ENCODE peak calls at places on chromosome X, in six cellular contexts. U is K562, N is A549, S is Panc1, O is HL-60, L is HepG2. D is an unnamed sample.

GRCh38 chrX:69019073-69019890 is 146.0 kb downstream of the PJA1 start:
- DNase-seq in U (no peak), N (no peak), S (no peak), O (no peak), L (no peak), D (no peak)

GRCh38 chrX:70033348-70033747 is 16.4 kb downstream of the AWAT2 start:
- DNase-seq in U (peak), N (peak), S (no peak), O (peak), L (peak), D (peak)

GRCh38 chrX:51420610-51421009 is 75.8 kb downstream of the NUDT11 start:
- DNase-seq in U (peak), N (peak), S (peak), O (peak), L (peak), D (peak)

GRCh38 chrX:3549442-3549875 is 164.0 kb downstream of the PRKX start:
- DNase-seq in U (no peak), N (peak), S (no peak), O (no peak), L (no peak), D (peak)

GRCh38 chrX:39758791-39759525 is 338.8 kb downstream of the BCOR start:
- DNase-seq in U (no peak), N (no peak), S (no peak), O (no peak), L (no peak), D (no peak)

GRCh38 chrX:102345916-102346315 is 93.9 kb downstream of the NXF2B start:
- DNase-seq in U (peak), N (peak), S (peak), O (peak), L (peak), D (peak)

GRCh38 chrX:154051210-154051810 is 31.6 kb upstream of the IRAK1 start:
- DNase-seq in U (peak), N (peak), S (peak), O (peak), L (peak), D (peak)

GRCh38 chrX:118862086-118862485 is 38.5 kb downstream of the ZCCHC12 start:
- DNase-seq in U (no peak), N (no peak), S (no peak), O (no peak), L (no peak), D (no peak)

GRCh38 chrX:134721766-134722532 is 63.7 kb upstream of the PLAC1 start:
- DNase-seq in U (no peak), N (no peak), S (no peak), O (no peak), L (no peak), D (no peak)

GRCh38 chrX:48910926-48911406 is 480 bp downstream of the SLC35A2 start:
- DNase-seq in U (peak), N (no peak), S (no peak), O (peak), L (no peak), D (no peak)

GRCh38 chrX:3576886-3577516 is 136.4 kb downstream of the PRKX start:
- DNase-seq in U (no peak), N (no peak), S (no peak), O (no peak), L (no peak), D (no peak)

GRCh38 chrX:148905376-148905775 is 405.0 kb downstream of the AFF2 start:
- DNase-seq in U (no peak), N (no peak), S (no peak), O (no peak), L (no peak), D (no peak)

GRCh38 chrX:133981908-133982307 is 3.5 kb downstream of the GPC3 start:
- DNase-seq in U (no peak), N (no peak), S (no peak), O (no peak), L (no peak), D (no peak)

GRCh38 chrX:121365572-121366161 is 318.3 kb downstream of the GLUD2 start:
- DNase-seq in U (no peak), N (no peak), S (no peak), O (no peak), L (no peak), D (no peak)

GRCh38 chrX:28099166-28099565 is 117.9 kb upstream of the DCAF8L1 start:
- DNase-seq in U (no peak), N (no peak), S (no peak), O (no peak), L (no peak), D (no peak)
- TF ChIP-seq REST in U (no peak), N (no peak), S (no peak), O (no peak), L (no peak), D (no peak)

GRCh38 chrX:136128743-136129142 is 18.6 kb upstream of the FHL1 start:
- DNase-seq in U (no peak), N (no peak), S (no peak), O (no peak), L (no peak), D (no peak)
- TF ChIP-seq REST in U (no peak), N (no peak), S (no peak), O (no peak), L (no peak), D (no peak)

GRCh38 chrX:110082156-110082555 is 79.2 kb downstream of the TMEM164 start:
- DNase-seq in U (no peak), N (peak), S (no peak), O (no peak), L (no peak), D (no peak)
- TF ChIP-seq REST in U (no peak), N (no peak), S (no peak), O (no peak), L (no peak), D (no peak)

DNA sequence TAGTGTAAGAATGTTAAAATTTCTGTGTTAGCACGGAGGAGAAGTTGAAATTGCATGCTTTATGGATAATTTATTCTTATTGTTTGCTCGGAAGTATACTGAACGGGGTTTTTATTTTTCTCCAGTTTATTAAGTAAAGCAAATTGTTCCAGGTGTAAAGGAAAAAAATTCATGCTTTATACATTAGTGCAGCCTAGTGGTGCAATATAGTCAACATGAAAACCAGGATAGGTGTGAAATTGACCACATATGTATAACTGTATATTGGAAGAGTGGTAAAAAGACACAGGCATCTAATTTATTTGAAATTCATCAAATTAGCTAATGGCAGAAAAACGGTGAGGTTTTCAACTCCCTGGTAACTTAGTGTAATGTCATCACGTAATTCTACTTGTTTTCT is 959 bp downstream of the BRS3 start:
- DNase-seq in U (no peak), N (no peak), S (no peak), O (no peak), L (no peak), D (no peak)
- TF ChIP-seq REST in U (no peak), N (no peak), S (no peak), O (no peak), L (no peak), D (no peak)

DNA sequence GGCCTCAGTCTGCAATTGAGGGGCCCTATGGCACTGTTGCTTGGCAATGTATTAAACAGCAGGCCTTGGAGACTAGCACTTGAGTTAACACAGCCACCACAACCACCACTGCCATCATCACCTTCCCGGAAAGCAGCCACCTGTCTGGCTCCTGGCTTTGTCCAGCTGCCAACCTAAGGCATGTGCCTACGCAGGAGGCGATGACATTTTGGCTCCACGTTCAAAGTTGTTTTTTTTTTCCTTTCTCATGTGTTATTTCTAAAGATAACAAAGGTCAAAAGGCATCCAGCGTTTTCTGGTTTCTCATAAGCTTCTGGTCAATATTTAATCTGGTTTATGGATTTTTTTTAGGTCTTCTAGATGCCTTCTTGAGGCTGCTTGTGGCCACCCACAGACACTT is 7.5 kb downstream of the CLDN2 start:
- DNase-seq in U (no peak), N (peak), S (no peak), O (no peak), L (peak), D (no peak)
- TF ChIP-seq REST in U (no peak), N (no peak), S (no peak), O (no peak), L (no peak), D (no peak)